ENCODE peak calls at places on chromosomes 4 and X, in five cellular contexts. V is lung microvascular endothelial cell, P is Kasumi-1, N is type B pancreatic cell, C is body of pancreas. F is an unnamed sample.
A peak's percentile ranks its signal among the peaks of the same experiment; 100 is the strongest.

GRCh38 chr4:126610933-126611332 is 1021.8 kb upstream of the INTU start:
- DNase-seq in C (no peak), V (no peak), P (no peak), N (no peak), F (no peak)

GRCh38 chrX:42269186-42269585 is 345.8 kb upstream of the CASK start:
- DNase-seq in P (no peak), N (no peak), C (no peak), V (no peak), F (no peak)

GRCh38 chr4:52098618-52099017 is 47.5 kb downstream of the SPATA18 start:
- DNase-seq in C (no peak), V (no peak), P (peak; percentile 54), N (no peak), F (no peak)

GRCh38 chr4:7705062-7705461 is 234.6 kb downstream of the AFAP1 start:
- DNase-seq in N (no peak), C (peak; percentile 20), P (peak; percentile 20), V (no peak), F (no peak)

GRCh38 chrX:101385026-101385684 is 836 bp downstream of the BTK start:
- DNase-seq in C (no peak), N (no peak), P (no peak), V (no peak), F (no peak)

GRCh38 chr4:76280488-76281441 is 25.8 kb upstream of the STBD1 start:
- DNase-seq in V (no peak), P (no peak), C (no peak), N (no peak), F (no peak)

GRCh38 chr4:33060873-33061542 is 2340.8 kb downstream of the PCDH7 start:
- DNase-seq in N (peak; percentile 68), C (peak; percentile 12), V (no peak), P (peak; percentile 84), F (no peak)

GRCh38 chr4:113899260-113900177 is 79.9 kb downstream of the ARSJ start:
- DNase-seq in V (no peak), P (no peak), C (no peak), N (no peak), F (peak; percentile 18)